ENCODE peak calls at places on chromosomes 6 and 20, in five cellular contexts. One of them, this sample, is unnamed.

GRCh38 chr6:20905377-20905776 is 371.1 kb downstream of the CDKAL1 start:
- DNase-seq in stimulated activated CD4-positive, alpha-beta T cell treated with anti-CD3 and anti-CD28 coated beads, Interleukin-15, amount 100 ng/mL, for 24 hours: no peak
- DNase-seq in brain microvascular endothelial cell: no peak
- DNase-seq in T-cell: no peak
- DNase-seq in stimulated activated CD8-positive, alpha-beta memory T cell treated with anti-CD3 and anti-CD28 coated beads, Interleukin-7, amount 100 ng/mL, for 48 hours: no peak
- DNase-seq in this sample: no peak

GRCh38 chr6:75098709-75099108 is 107.1 kb downstream of the COL12A1 start:
- DNase-seq in stimulated activated CD4-positive, alpha-beta T cell treated with anti-CD3 and anti-CD28 coated beads, Interleukin-15, amount 100 ng/mL, for 24 hours: no peak
- DNase-seq in brain microvascular endothelial cell: peak
- DNase-seq in T-cell: no peak
- DNase-seq in stimulated activated CD8-positive, alpha-beta memory T cell treated with anti-CD3 and anti-CD28 coated beads, Interleukin-7, amount 100 ng/mL, for 48 hours: no peak
- DNase-seq in this sample: no peak

GRCh38 chr20:39877792-39878191 is 811.2 kb downstream of the MAFB start:
- DNase-seq in stimulated activated CD4-positive, alpha-beta T cell treated with anti-CD3 and anti-CD28 coated beads, Interleukin-15, amount 100 ng/mL, for 24 hours: no peak
- DNase-seq in brain microvascular endothelial cell: no peak
- DNase-seq in T-cell: no peak
- DNase-seq in stimulated activated CD8-positive, alpha-beta memory T cell treated with anti-CD3 and anti-CD28 coated beads, Interleukin-7, amount 100 ng/mL, for 48 hours: no peak
- DNase-seq in this sample: no peak

GRCh38 chr6:30006170-30007131 is 54.6 kb upstream of the POLR1H start:
- DNase-seq in stimulated activated CD4-positive, alpha-beta T cell treated with anti-CD3 and anti-CD28 coated beads, Interleukin-15, amount 100 ng/mL, for 24 hours: peak
- DNase-seq in brain microvascular endothelial cell: no peak
- DNase-seq in T-cell: no peak
- DNase-seq in stimulated activated CD8-positive, alpha-beta memory T cell treated with anti-CD3 and anti-CD28 coated beads, Interleukin-7, amount 100 ng/mL, for 48 hours: no peak
- DNase-seq in this sample: no peak

GRCh38 chr20:23049201-23049932 is at the start of gene THBD:
- DNase-seq in stimulated activated CD4-positive, alpha-beta T cell treated with anti-CD3 and anti-CD28 coated beads, Interleukin-15, amount 100 ng/mL, for 24 hours: peak
- DNase-seq in brain microvascular endothelial cell: peak
- DNase-seq in T-cell: no peak
- DNase-seq in stimulated activated CD8-positive, alpha-beta memory T cell treated with anti-CD3 and anti-CD28 coated beads, Interleukin-7, amount 100 ng/mL, for 48 hours: no peak
- DNase-seq in this sample: peak

GRCh38 chr6:33692760-33693158 is 18.7 kb downstream of the UQCC2 start:
- DNase-seq in stimulated activated CD4-positive, alpha-beta T cell treated with anti-CD3 and anti-CD28 coated beads, Interleukin-15, amount 100 ng/mL, for 24 hours: peak
- DNase-seq in brain microvascular endothelial cell: peak
- DNase-seq in T-cell: peak
- DNase-seq in stimulated activated CD8-positive, alpha-beta memory T cell treated with anti-CD3 and anti-CD28 coated beads, Interleukin-7, amount 100 ng/mL, for 48 hours: peak
- DNase-seq in this sample: no peak

GRCh38 chr6:131825946-131826345 is 18.1 kb downstream of the ENPP1 start:
- DNase-seq in stimulated activated CD4-positive, alpha-beta T cell treated with anti-CD3 and anti-CD28 coated beads, Interleukin-15, amount 100 ng/mL, for 24 hours: no peak
- DNase-seq in brain microvascular endothelial cell: peak
- DNase-seq in T-cell: no peak
- DNase-seq in stimulated activated CD8-positive, alpha-beta memory T cell treated with anti-CD3 and anti-CD28 coated beads, Interleukin-7, amount 100 ng/mL, for 48 hours: no peak
- DNase-seq in this sample: no peak

GRCh38 chr20:61301995-61302525 is 50.0 kb downstream of the CDH4 start:
- DNase-seq in stimulated activated CD4-positive, alpha-beta T cell treated with anti-CD3 and anti-CD28 coated beads, Interleukin-15, amount 100 ng/mL, for 24 hours: no peak
- DNase-seq in brain microvascular endothelial cell: no peak
- DNase-seq in T-cell: no peak
- DNase-seq in stimulated activated CD8-positive, alpha-beta memory T cell treated with anti-CD3 and anti-CD28 coated beads, Interleukin-7, amount 100 ng/mL, for 48 hours: no peak
- DNase-seq in this sample: no peak

GRCh38 chr6:158338311-158339112 is 26.2 kb downstream of the TULP4 start:
- DNase-seq in stimulated activated CD4-positive, alpha-beta T cell treated with anti-CD3 and anti-CD28 coated beads, Interleukin-15, amount 100 ng/mL, for 24 hours: no peak
- DNase-seq in brain microvascular endothelial cell: no peak
- DNase-seq in T-cell: no peak
- DNase-seq in stimulated activated CD8-positive, alpha-beta memory T cell treated with anti-CD3 and anti-CD28 coated beads, Interleukin-7, amount 100 ng/mL, for 48 hours: no peak
- DNase-seq in this sample: no peak

GRCh38 chr6:111944541-111944940 is 71.3 kb upstream of the FYN start:
- DNase-seq in stimulated activated CD4-positive, alpha-beta T cell treated with anti-CD3 and anti-CD28 coated beads, Interleukin-15, amount 100 ng/mL, for 24 hours: no peak
- DNase-seq in brain microvascular endothelial cell: no peak
- DNase-seq in T-cell: no peak
- DNase-seq in stimulated activated CD8-positive, alpha-beta memory T cell treated with anti-CD3 and anti-CD28 coated beads, Interleukin-7, amount 100 ng/mL, for 48 hours: no peak
- DNase-seq in this sample: no peak

GRCh38 chr6:21079468-21080048 is 514.0 kb upstream of the SOX4 start:
- DNase-seq in stimulated activated CD4-positive, alpha-beta T cell treated with anti-CD3 and anti-CD28 coated beads, Interleukin-15, amount 100 ng/mL, for 24 hours: no peak
- DNase-seq in brain microvascular endothelial cell: peak
- DNase-seq in T-cell: no peak
- DNase-seq in stimulated activated CD8-positive, alpha-beta memory T cell treated with anti-CD3 and anti-CD28 coated beads, Interleukin-7, amount 100 ng/mL, for 48 hours: no peak
- DNase-seq in this sample: no peak

GRCh38 chr6:80642452-80642851 is 536.0 kb downstream of the BCKDHB start:
- DNase-seq in stimulated activated CD4-positive, alpha-beta T cell treated with anti-CD3 and anti-CD28 coated beads, Interleukin-15, amount 100 ng/mL, for 24 hours: no peak
- DNase-seq in brain microvascular endothelial cell: no peak
- DNase-seq in T-cell: no peak
- DNase-seq in stimulated activated CD8-positive, alpha-beta memory T cell treated with anti-CD3 and anti-CD28 coated beads, Interleukin-7, amount 100 ng/mL, for 48 hours: no peak
- DNase-seq in this sample: no peak

GRCh38 chr20:47246061-47246460 is 110.4 kb downstream of the ZMYND8 start:
- DNase-seq in stimulated activated CD4-positive, alpha-beta T cell treated with anti-CD3 and anti-CD28 coated beads, Interleukin-15, amount 100 ng/mL, for 24 hours: no peak
- DNase-seq in brain microvascular endothelial cell: no peak
- DNase-seq in T-cell: no peak
- DNase-seq in stimulated activated CD8-positive, alpha-beta memory T cell treated with anti-CD3 and anti-CD28 coated beads, Interleukin-7, amount 100 ng/mL, for 48 hours: no peak
- DNase-seq in this sample: no peak

GRCh38 chr6:144007779-144008500 is at the start of gene PLAGL1:
- DNase-seq in stimulated activated CD4-positive, alpha-beta T cell treated with anti-CD3 and anti-CD28 coated beads, Interleukin-15, amount 100 ng/mL, for 24 hours: peak
- DNase-seq in brain microvascular endothelial cell: peak
- DNase-seq in T-cell: no peak
- DNase-seq in stimulated activated CD8-positive, alpha-beta memory T cell treated with anti-CD3 and anti-CD28 coated beads, Interleukin-7, amount 100 ng/mL, for 48 hours: no peak
- DNase-seq in this sample: no peak

GRCh38 chr6:107641500-107641931 is 151.6 kb downstream of the SOBP start:
- DNase-seq in stimulated activated CD4-positive, alpha-beta T cell treated with anti-CD3 and anti-CD28 coated beads, Interleukin-15, amount 100 ng/mL, for 24 hours: no peak
- DNase-seq in brain microvascular endothelial cell: no peak
- DNase-seq in T-cell: no peak
- DNase-seq in stimulated activated CD8-positive, alpha-beta memory T cell treated with anti-CD3 and anti-CD28 coated beads, Interleukin-7, amount 100 ng/mL, for 48 hours: no peak
- DNase-seq in this sample: peak

GRCh38 chr20:32482251-32483220 is 102.6 kb downstream of the NOL4L start:
- DNase-seq in stimulated activated CD4-positive, alpha-beta T cell treated with anti-CD3 and anti-CD28 coated beads, Interleukin-15, amount 100 ng/mL, for 24 hours: peak
- DNase-seq in brain microvascular endothelial cell: no peak
- DNase-seq in T-cell: peak
- DNase-seq in stimulated activated CD8-positive, alpha-beta memory T cell treated with anti-CD3 and anti-CD28 coated beads, Interleukin-7, amount 100 ng/mL, for 48 hours: no peak
- DNase-seq in this sample: no peak

GRCh38 chr6:140711019-140711613 is 1336.7 kb upstream of the CITED2 start:
- DNase-seq in stimulated activated CD4-positive, alpha-beta T cell treated with anti-CD3 and anti-CD28 coated beads, Interleukin-15, amount 100 ng/mL, for 24 hours: no peak
- DNase-seq in brain microvascular endothelial cell: no peak
- DNase-seq in T-cell: no peak
- DNase-seq in stimulated activated CD8-positive, alpha-beta memory T cell treated with anti-CD3 and anti-CD28 coated beads, Interleukin-7, amount 100 ng/mL, for 48 hours: no peak
- DNase-seq in this sample: no peak

GRCh38 chr6:133544419-133544818 is 303.3 kb downstream of the EYA4 start:
- DNase-seq in stimulated activated CD4-positive, alpha-beta T cell treated with anti-CD3 and anti-CD28 coated beads, Interleukin-15, amount 100 ng/mL, for 24 hours: no peak
- DNase-seq in brain microvascular endothelial cell: no peak
- DNase-seq in T-cell: no peak
- DNase-seq in stimulated activated CD8-positive, alpha-beta memory T cell treated with anti-CD3 and anti-CD28 coated beads, Interleukin-7, amount 100 ng/mL, for 48 hours: no peak
- DNase-seq in this sample: no peak

GRCh38 chr6:133337312-133337711 is 96.2 kb downstream of the EYA4 start:
- DNase-seq in stimulated activated CD4-positive, alpha-beta T cell treated with anti-CD3 and anti-CD28 coated beads, Interleukin-15, amount 100 ng/mL, for 24 hours: no peak
- DNase-seq in brain microvascular endothelial cell: no peak
- DNase-seq in T-cell: no peak
- DNase-seq in stimulated activated CD8-positive, alpha-beta memory T cell treated with anti-CD3 and anti-CD28 coated beads, Interleukin-7, amount 100 ng/mL, for 48 hours: no peak
- DNase-seq in this sample: no peak

GRCh38 chr20:34528921-34529297 is 12.7 kb downstream of the DYNLRB1 start:
- DNase-seq in stimulated activated CD4-positive, alpha-beta T cell treated with anti-CD3 and anti-CD28 coated beads, Interleukin-15, amount 100 ng/mL, for 24 hours: no peak
- DNase-seq in brain microvascular endothelial cell: no peak
- DNase-seq in T-cell: no peak
- DNase-seq in stimulated activated CD8-positive, alpha-beta memory T cell treated with anti-CD3 and anti-CD28 coated beads, Interleukin-7, amount 100 ng/mL, for 48 hours: no peak
- DNase-seq in this sample: no peak

GRCh38 chr20:53692465-53693067 is 98.9 kb upstream of the ZNF217 start:
- DNase-seq in stimulated activated CD4-positive, alpha-beta T cell treated with anti-CD3 and anti-CD28 coated beads, Interleukin-15, amount 100 ng/mL, for 24 hours: no peak
- DNase-seq in brain microvascular endothelial cell: peak
- DNase-seq in T-cell: no peak
- DNase-seq in stimulated activated CD8-positive, alpha-beta memory T cell treated with anti-CD3 and anti-CD28 coated beads, Interleukin-7, amount 100 ng/mL, for 48 hours: no peak
- DNase-seq in this sample: no peak

GRCh38 chr20:21046413-21047070 is 59.6 kb downstream of the LINC00237 start:
- DNase-seq in stimulated activated CD4-positive, alpha-beta T cell treated with anti-CD3 and anti-CD28 coated beads, Interleukin-15, amount 100 ng/mL, for 24 hours: no peak
- DNase-seq in brain microvascular endothelial cell: no peak
- DNase-seq in T-cell: no peak
- DNase-seq in stimulated activated CD8-positive, alpha-beta memory T cell treated with anti-CD3 and anti-CD28 coated beads, Interleukin-7, amount 100 ng/mL, for 48 hours: no peak
- DNase-seq in this sample: no peak

This sample was measured in NCI-H1092.